ENCODE peak calls at places on chromosomes 2 and 18, in ten cellular contexts. M is colonic mucosa; F is uterus; X is lung; T is right lobe of liver; I is right atrium auricular region; W is adrenal gland; G is mucosa of descending colon; Q is CD4-positive, CD25-positive, alpha-beta regulatory T cell; O is esophagus squamous epithelium. K is an unnamed sample.

GRCh38 chr18:2686349-2686968 is 30.9 kb downstream of the SMCHD1 start:
- DNase-seq in M (no peak), F (no peak), X (no peak), T (no peak), I (no peak), W (no peak), G (no peak), Q (no peak), O (no peak), K (no peak)

GRCh38 chr18:29491907-29492306 is 1315.0 kb upstream of the CDH2 start:
- DNase-seq in M (no peak), F (no peak), X (no peak), T (no peak), I (no peak), W (no peak), G (no peak), Q (no peak), O (no peak), K (no peak)

GRCh38 chr18:70284976-70285610 is 3.8 kb upstream of the SOCS6 start:
- DNase-seq in M (no peak), F (no peak), X (no peak), T (no peak), I (no peak), W (no peak), G (no peak), Q (no peak), O (no peak), K (no peak)

GRCh38 chr2:100041946-100042345 is 100.4 kb downstream of the AFF3 start:
- DNase-seq in M (no peak), F (no peak), X (no peak), T (no peak), I (no peak), W (no peak), G (no peak), Q (no peak), O (no peak), K (no peak)

GRCh38 chr2:189782221-189782671 is 1.9 kb downstream of the ORMDL1 start:
- DNase-seq in M (no peak), F (no peak), X (no peak), T (no peak), I (no peak), W (no peak), G (no peak), Q (peak; percentile 30), O (no peak), K (no peak)

GRCh38 chr2:171317492-171318125 is 116.2 kb downstream of the METTL8 start:
- DNase-seq in M (no peak), F (no peak), X (no peak), T (no peak), I (no peak), W (no peak), G (no peak), Q (peak; percentile 26), O (no peak), K (no peak)

GRCh38 chr18:48923746-48924580 is 26.8 kb downstream of the SMAD7 start:
- DNase-seq in M (peak; percentile 31), F (no peak), X (no peak), T (no peak), I (no peak), W (no peak), G (peak; percentile 64), Q (peak; percentile 33), O (no peak), K (no peak)

GRCh38 chr2:187612857-187613256 is 58.6 kb upstream of the TFPI start:
- DNase-seq in M (no peak), F (no peak), X (no peak), T (no peak), I (no peak), W (no peak), G (no peak), Q (no peak), O (no peak), K (no peak)

GRCh38 chr18:76660571-76661192 is 161.7 kb upstream of the ZNF236 start:
- DNase-seq in M (no peak), F (no peak), X (no peak), T (no peak), I (peak; percentile 43), W (no peak), G (no peak), Q (no peak), O (no peak), K (no peak)

GRCh38 chr2:20574423-20574911 is 76.4 kb downstream of the HS1BP3 start:
- DNase-seq in M (no peak), F (no peak), X (no peak), T (no peak), I (no peak), W (no peak), G (no peak), Q (no peak), O (no peak), K (no peak)

GRCh38 chr2:20576598-20577115 is 74.2 kb downstream of the HS1BP3 start:
- DNase-seq in M (peak; percentile 38), F (no peak), X (no peak), T (no peak), I (no peak), W (no peak), G (no peak), Q (peak; percentile 92), O (no peak), K (no peak)

GRCh38 chr2:20575414-20575813 is 75.5 kb downstream of the HS1BP3 start:
- DNase-seq in M (no peak), F (no peak), X (no peak), T (no peak), I (no peak), W (no peak), G (no peak), Q (no peak), O (no peak), K (no peak)

GRCh38 chr2:20574930-20575329 is 76.0 kb downstream of the HS1BP3 start:
- DNase-seq in M (no peak), F (no peak), X (no peak), T (no peak), I (no peak), W (no peak), G (no peak), Q (no peak), O (no peak), K (no peak)

DNA sequence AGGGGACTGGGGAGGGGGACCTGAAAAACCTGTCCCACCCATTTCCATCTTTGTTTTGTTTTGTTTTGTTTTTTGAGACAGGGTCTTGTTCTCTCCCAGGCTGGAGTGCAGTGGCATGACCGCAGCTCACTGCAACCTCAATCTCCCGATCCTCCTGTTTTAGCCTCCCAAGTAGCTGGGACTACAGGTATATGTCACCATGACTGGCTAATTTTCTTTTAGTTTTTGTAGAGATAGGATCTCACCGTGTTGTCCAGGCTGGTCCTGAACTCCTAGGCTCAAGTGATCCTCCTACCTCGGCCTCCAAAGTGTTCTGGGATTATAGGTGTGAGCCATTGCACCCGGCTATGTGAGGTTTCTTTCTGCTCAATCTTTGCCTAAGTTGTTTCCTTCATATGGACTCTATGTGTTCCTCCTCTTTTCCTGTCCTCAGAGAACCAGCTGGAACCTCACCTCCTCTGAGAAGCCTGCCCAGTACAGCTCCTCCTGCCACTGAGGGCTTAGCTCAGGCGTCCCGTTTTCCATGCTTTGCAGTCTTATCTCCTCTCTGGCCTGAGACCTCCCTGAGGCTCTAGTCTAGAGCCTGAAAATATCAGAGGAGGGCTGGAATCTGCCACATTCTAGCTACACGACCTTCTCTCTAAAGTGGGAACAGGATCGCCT is 74.8 kb downstream of the HS1BP3 start:
- DNase-seq in M (no peak), F (no peak), X (no peak), T (no peak), I (no peak), W (no peak), G (no peak), Q (no peak), O (no peak), K (no peak)
- H3K4me1 ChIP-seq in M (no peaks in the 10 kb centered on the region), F (peaks cover 10% of the 10 kb centered on the region), X (peaks cover 34% of the 10 kb centered on the region), T (no peaks in the 10 kb centered on the region), I (peaks cover 94% of the 10 kb centered on the region), W (peaks cover 76% of the 10 kb centered on the region), G (peaks cover 3% of the 10 kb centered on the region), Q (peaks cover 10% of the 10 kb centered on the region), O (peaks cover 91% of the 10 kb centered on the region), K (peaks cover 48% of the 10 kb centered on the region)

GRCh38 chr2:63057249-63058148 is 6.9 kb downstream of the OTX1 start:
- DNase-seq in M (no peak), F (no peak), X (no peak), T (no peak), I (no peak), W (no peak), G (no peak), Q (no peak), O (no peak), K (no peak)

GRCh38 chr2:63058149-63058741 is 7.6 kb downstream of the OTX1 start:
- DNase-seq in M (no peak), F (no peak), X (no peak), T (no peak), I (no peak), W (no peak), G (no peak), Q (no peak), O (no peak), K (no peak)

GRCh38 chr2:63060079-63060482 is 9.5 kb downstream of the OTX1 start:
- DNase-seq in M (no peak), F (no peak), X (no peak), T (no peak), I (no peak), W (no peak), G (no peak), Q (peak; percentile 15), O (no peak), K (no peak)

GRCh38 chr2:63059434-63060078 is 8.9 kb downstream of the OTX1 start:
- DNase-seq in M (no peak), F (no peak), X (no peak), T (no peak), I (no peak), W (no peak), G (no peak), Q (no peak), O (no peak), K (no peak)

GRCh38 chr2:63058742-63059433 is 8.3 kb downstream of the OTX1 start:
- DNase-seq in M (no peak), F (no peak), X (no peak), T (no peak), I (no peak), W (no peak), G (no peak), Q (no peak), O (no peak), K (no peak)
- H3K4me3 ChIP-seq in M (no peak overlapping the region), F (no peak overlapping the region), X (no peak overlapping the region), T (no peak overlapping the region), I (peak overlapping the region; percentile 19), W (no peak overlapping the region), G (no peak overlapping the region), Q (no peak overlapping the region), O (peak overlapping the region; percentile 32), K (peak overlapping the region; percentile 28)

DNA sequence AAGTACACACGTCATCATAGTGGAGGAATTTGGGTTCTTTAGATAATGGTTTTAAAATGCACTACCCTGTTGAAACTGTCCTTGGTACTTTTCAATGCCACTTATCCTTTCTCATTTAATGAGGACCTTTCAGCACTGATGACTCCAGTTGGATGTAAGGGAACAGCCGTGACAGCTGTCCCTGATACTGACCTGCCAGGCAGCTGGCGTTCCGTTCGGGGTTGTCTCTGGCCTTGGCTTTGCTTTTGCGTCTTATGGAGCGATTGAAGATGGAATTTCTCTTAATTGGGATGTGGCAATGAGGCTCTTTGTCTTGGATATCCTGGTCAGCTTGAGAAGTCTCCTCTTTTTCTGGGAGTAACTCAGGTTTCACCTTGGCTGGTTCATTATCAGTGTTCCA is 38.6 kb downstream of the NGEF start:
- DNase-seq in M (peak; percentile 3), F (no peak), X (no peak), T (peak; percentile 8), I (no peak), W (no peak), G (no peak), Q (no peak), O (no peak), K (no peak)
- H3K4me1 ChIP-seq in M (no peaks in the 10 kb centered on the region), F (no peaks in the 10 kb centered on the region), X (no peaks in the 10 kb centered on the region), T (no peaks in the 10 kb centered on the region), I (no peaks in the 10 kb centered on the region), W (no peaks in the 10 kb centered on the region), G (no peaks in the 10 kb centered on the region), Q (no peaks in the 10 kb centered on the region), O (peaks cover 2% of the 10 kb centered on the region), K (no peaks in the 10 kb centered on the region)

GRCh38 chr2:124309563-124310138 is 284.6 kb downstream of the CNTNAP5 start:
- DNase-seq in M (no peak), F (no peak), X (no peak), T (no peak), I (no peak), W (no peak), G (no peak), Q (no peak), O (no peak), K (no peak)
- H3K4me3 ChIP-seq in M (no peak overlapping the region), F (no peak overlapping the region), X (no peak overlapping the region), T (no peak overlapping the region), I (no peak overlapping the region), W (no peak overlapping the region), G (no peak overlapping the region), Q (no peak overlapping the region), O (no peak overlapping the region), K (no peak overlapping the region)